ENCODE peak calls at places on chromosomes 7 and 10, in ten cellular contexts. X is suprapubic skin; N is upper lobe of right lung; I is HCT116; Y is tibial nerve; P is colonic mucosa; Z is aorta; T is psoas muscle; A is breast epithelium; F is CD8-positive, alpha-beta memory T cell. D is an unnamed sample. For H3K4me1, the result is how much of the 10 kb centered on the place peaks cover.

GRCh38 chr7:99562832-99563231 is 4.4 kb downstream of the ZNF655 start:
- DNase-seq in F (no peak), T (no peak), Y (no peak), Z (no peak), P (peak), A (no peak), X (no peak), N (no peak), I (peak), D (peak)

GRCh38 chr10:133358920-133359300 is 1.1 kb upstream of the FUOM start:
- DNase-seq in Z (no peak), I (no peak), Y (no peak), T (no peak), N (no peak), A (no peak), P (no peak), X (no peak), F (no peak), D (no peak)

GRCh38 chr10:106078796-106079576 is 1085.5 kb downstream of the SORCS1 start:
- DNase-seq in A (no peak), N (no peak), T (no peak), Z (no peak), P (no peak), Y (no peak), I (no peak), F (no peak), X (no peak), D (no peak)

GRCh38 chr10:69051710-69052487 is 36.0 kb upstream of the SRGN start:
- DNase-seq in Y (no peak), P (no peak), I (no peak), Z (peak), X (no peak), A (no peak), T (no peak), N (no peak), F (no peak), D (no peak)

GRCh38 chr10:42952358-42952757 is 124.5 kb upstream of the RET start:
- DNase-seq in T (peak), P (peak), X (peak), N (peak), Z (no peak), Y (no peak), F (no peak), A (peak), I (peak), D (no peak)

GRCh38 chr7:133602291-133602690 is 349.4 kb downstream of the EXOC4 start:
- DNase-seq in A (no peak), Z (no peak), T (no peak), F (no peak), Y (no peak), P (no peak), N (no peak), X (no peak), I (no peak), D (no peak)

GRCh38 chr10:93756128-93756517 is 1.6 kb upstream of the LGI1 start:
- DNase-seq in P (no peak), F (no peak), Y (no peak), T (no peak), X (no peak), N (no peak), Z (no peak), A (no peak), I (no peak), D (no peak)

GRCh38 chr7:99997545-99998137 is 17.8 kb upstream of the ZKSCAN1 start:
- DNase-seq in N (peak), T (peak), X (no peak), F (peak), Y (no peak), I (no peak), Z (peak), P (peak), A (no peak), D (no peak)

GRCh38 chr7:39624202-39624807 is 933 bp downstream of the RALA start:
- DNase-seq in T (no peak), F (no peak), Z (no peak), N (no peak), P (peak), Y (peak), I (no peak), A (no peak), X (no peak), D (no peak)

GRCh38 chr7:137760111-137760510 is 86.7 kb downstream of the DGKI start:
- DNase-seq in I (no peak), T (no peak), A (no peak), N (no peak), Z (no peak), Y (no peak), F (no peak), X (no peak), P (no peak), D (no peak)

GRCh38 chr7:155374276-155375252 is 76.9 kb downstream of the INSIG1 start:
- DNase-seq in Y (no peak), X (no peak), Z (no peak), P (no peak), N (no peak), I (no peak), F (no peak), A (no peak), T (no peak), D (no peak)

GRCh38 chr7:23380961-23381360 is 81.8 kb downstream of the MALSU1 start:
- DNase-seq in X (no peak), F (no peak), Z (no peak), T (no peak), P (no peak), I (no peak), Y (no peak), A (no peak), N (no peak), D (no peak)

GRCh38 chr7:31373337-31374289 is 33.1 kb upstream of the NEUROD6 start:
- DNase-seq in T (no peak), P (peak), I (peak), Y (peak), X (no peak), Z (no peak), N (no peak), F (no peak), A (no peak), D (peak)

GRCh38 chr7:106424476-106425016 is 139.8 kb upstream of the NAMPT start:
- DNase-seq in A (no peak), X (no peak), P (no peak), Y (no peak), N (no peak), Z (no peak), I (no peak), F (no peak), T (no peak), D (no peak)
- H3K4me1 ChIP-seq in A (under half), X (under half), P (under half), Y (half or more), N (half or more), Z (under half), I (under half), F (under half), T (under half), D (under half)

GRCh38 chr7:88218428-88218745 is 1.5 kb downstream of the SRI start:
- DNase-seq in N (no peak), Y (no peak), F (no peak), Z (no peak), P (no peak), I (no peak), A (no peak), T (no peak), X (no peak), D (no peak)
- H3K27ac ChIP-seq in N (peak), Y (peak), F (peak), Z (no peak), P (peak), I (no peak), A (peak), T (no peak), X (no peak), D (peak)

GRCh38 chr7:515628-516027 is 4.0 kb downstream of the PDGFA start:
- DNase-seq in A (no peak), Y (no peak), Z (no peak), N (no peak), F (no peak), I (no peak), X (no peak), T (no peak), P (no peak), D (no peak)
- H3K4me1 ChIP-seq in A (under half), Y (half or more), Z (under half), N (under half), F (under half), I (under half), X (half or more), T (under half), P (under half), D (half or more)

DNA sequence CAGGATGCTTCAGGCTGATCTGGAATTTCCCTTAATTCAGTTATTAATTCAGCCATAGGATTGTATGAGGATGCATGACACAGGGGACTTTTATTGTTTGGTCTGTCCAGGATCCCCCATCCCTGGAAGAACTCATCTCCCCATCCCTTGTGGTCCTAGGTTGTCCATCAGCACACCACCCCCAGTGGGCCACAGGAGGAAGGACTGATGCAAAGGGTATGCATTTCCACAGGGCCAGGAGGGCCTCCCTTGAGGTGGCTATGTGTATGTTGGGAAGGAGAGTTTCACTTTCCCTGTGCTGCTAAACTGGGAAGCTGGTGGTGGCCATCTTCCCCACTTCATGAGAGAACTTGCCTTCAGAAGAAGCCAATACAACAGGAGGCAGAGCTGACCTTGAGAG is 44.6 kb upstream of the GRB10 start:
- DNase-seq in N (no peak), P (peak), X (no peak), Y (no peak), T (no peak), F (no peak), A (no peak), I (no peak), Z (no peak), D (no peak)
- H3K27ac ChIP-seq in N (no peak), P (no peak), X (no peak), Y (no peak), T (no peak), F (no peak), A (no peak), I (no peak), Z (no peak), D (no peak)

GRCh38 chr10:122219340-122219739 is 51.8 kb upstream of the BTBD16 start:
- DNase-seq in X (no peak), F (no peak), Y (no peak), P (no peak), T (no peak), Z (no peak), N (no peak), A (no peak), I (no peak), D (no peak)
- H3K4me1 ChIP-seq in X (under half), F (under half), Y (under half), P (under half), T (under half), Z (under half), N (under half), A (under half), I (under half), D (under half)

GRCh38 chr10:30967654-30968421 is 63.8 kb downstream of the ZNF438 start:
- DNase-seq in P (no peak), T (no peak), Y (no peak), N (no peak), Z (no peak), I (no peak), X (no peak), F (no peak), A (no peak), D (no peak)

GRCh38 chr10:30973737-30974136 is 57.9 kb downstream of the ZNF438 start:
- DNase-seq in P (no peak), Y (no peak), Z (peak), I (no peak), A (no peak), F (no peak), X (no peak), T (peak), N (no peak), D (no peak)

GRCh38 chr10:30968711-30969110 is 63.0 kb downstream of the ZNF438 start:
- DNase-seq in A (no peak), T (no peak), X (no peak), Z (no peak), N (no peak), I (no peak), Y (no peak), P (no peak), F (no peak), D (no peak)

GRCh38 chr10:30974355-30974754 is 57.3 kb downstream of the ZNF438 start:
- DNase-seq in F (no peak), X (no peak), Z (no peak), P (no peak), I (no peak), T (no peak), N (no peak), Y (no peak), A (no peak), D (no peak)

GRCh38 chr10:30970760-30971460 is 60.8 kb downstream of the ZNF438 start:
- DNase-seq in X (no peak), Y (peak), F (no peak), A (no peak), T (peak), Z (no peak), P (no peak), N (no peak), I (no peak), D (no peak)
- H3K27ac ChIP-seq in X (peak), Y (peak), F (no peak), A (no peak), T (peak), Z (no peak), P (no peak), N (no peak), I (no peak), D (no peak)

DNA sequence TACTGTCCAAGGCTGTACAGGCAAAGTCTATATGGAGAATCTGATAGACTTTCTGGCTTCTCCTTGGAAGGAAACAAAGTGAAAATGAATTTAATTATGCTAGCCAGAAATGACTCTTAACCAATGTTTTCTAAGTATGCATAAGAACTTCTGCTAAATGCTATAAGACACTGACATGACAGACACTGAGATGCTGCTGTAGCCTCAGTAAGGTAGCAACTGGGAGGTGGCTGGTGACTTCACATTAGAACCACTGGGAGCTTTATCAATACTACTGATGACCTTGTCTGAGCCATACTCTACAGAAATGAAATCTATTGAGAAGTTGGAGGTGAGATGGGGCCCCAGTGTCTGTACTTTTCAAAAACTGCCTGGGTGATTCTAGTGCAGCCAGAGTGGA is 188.6 kb downstream of the ZNF365 start:
- DNase-seq in I (no peak), P (no peak), Y (no peak), Z (no peak), F (no peak), X (no peak), A (no peak), T (no peak), N (no peak), D (no peak)
- H3K4me1 ChIP-seq in I (under half), P (under half), Y (under half), Z (under half), F (under half), X (under half), A (under half), T (under half), N (under half), D (under half)

DNA sequence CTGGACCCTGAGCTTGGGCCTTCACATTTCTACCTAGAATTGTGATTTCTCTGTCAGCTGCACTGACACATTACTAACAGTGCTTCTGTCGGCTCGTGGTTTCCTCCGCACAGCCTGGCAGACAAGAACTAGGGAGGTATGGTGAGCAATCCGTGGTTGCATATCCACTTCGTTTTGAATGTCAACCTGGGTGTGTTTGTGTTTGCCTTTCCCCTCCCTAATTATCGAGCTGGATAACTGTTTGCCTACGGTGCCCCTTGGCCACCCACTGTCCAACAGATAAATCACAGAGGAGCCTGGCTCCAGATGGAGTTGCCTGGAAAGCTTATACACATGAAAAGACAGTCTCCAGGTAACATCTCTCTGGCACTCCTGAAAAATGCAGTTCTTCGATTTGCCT is 228.9 kb downstream of the TRIL start:
- DNase-seq in T (no peak), X (no peak), Z (no peak), P (no peak), Y (no peak), A (no peak), F (no peak), I (no peak), N (no peak), D (no peak)
- H3K27ac ChIP-seq in T (no peak), X (no peak), Z (no peak), P (no peak), Y (no peak), A (no peak), F (no peak), I (no peak), N (no peak), D (no peak)

D was measured in SJSA1.